ENCODE peak calls at places on chromosomes 11 and 22, in five cellular contexts. M, E, U, J and V are unnamed samples. For H3K36me3, the result is how much of the 10 kb centered on the place peaks cover.

GRCh38 chr11:9594267-9595046 is 21.0 kb downstream of the WEE1 start:
- DNase-seq in U (no peak), J (peak), E (no peak), M (no peak), V (no peak)

GRCh38 chr22:35231585-35232084 is 25.7 kb upstream of the HMGXB4 start:
- DNase-seq in U (peak), E (no peak), M (peak), J (peak), V (peak)

GRCh38 chr11:77473001-77473800 is 693 bp downstream of the PAK1 start:
- DNase-seq in J (no peak), M (peak), U (peak), E (peak), V (peak)

GRCh38 chr11:126155402-126156187 is 55.9 kb downstream of the RPUSD4 start:
- DNase-seq in J (no peak), E (no peak), U (no peak), M (no peak), V (no peak)

GRCh38 chr11:73152861-73153483 is 10.9 kb upstream of the FCHSD2 start:
- DNase-seq in J (no peak), U (peak), E (no peak), M (no peak), V (no peak)

GRCh38 chr11:71120346-71120963 is 131.9 kb downstream of the SHANK2 start:
- DNase-seq in E (no peak), M (no peak), J (no peak), U (no peak), V (peak)

GRCh38 chr22:36546092-36546804 is 17.3 kb upstream of the EIF3D start:
- DNase-seq in U (no peak), J (peak), M (no peak), E (peak), V (peak)

GRCh38 chr22:35023692-35024363 is 42.1 kb upstream of the ISX start:
- DNase-seq in J (no peak), E (peak), U (peak), M (peak), V (peak)

GRCh38 chr11:70435765-70436500 is 37.6 kb downstream of the CTTN start:
- DNase-seq in E (no peak), U (no peak), M (no peak), J (no peak), V (no peak)

GRCh38 chr11:6201486-6201885 is 2.5 kb downstream of the OR52W1 start:
- DNase-seq in M (no peak), E (no peak), J (peak), U (no peak), V (no peak)

GRCh38 chr11:13776134-13776815 is 107.8 kb downstream of the FAR1 start:
- DNase-seq in J (no peak), U (peak), E (no peak), M (peak), V (no peak)

GRCh38 chr11:118953265-118953664 is 2.8 kb upstream of the UPK2 start:
- DNase-seq in E (no peak), M (no peak), J (peak), U (no peak), V (no peak)

GRCh38 chr11:115736146-115736545 is 231.9 kb upstream of the CADM1 start:
- DNase-seq in J (no peak), E (no peak), U (no peak), M (no peak), V (no peak)

GRCh38 chr22:45155050-45155840 is 8.5 kb upstream of the NUP50 start:
- DNase-seq in J (peak), E (no peak), M (no peak), U (no peak), V (no peak)

GRCh38 chr11:63869686-63870085 is 30.8 kb downstream of the MARK2 start:
- DNase-seq in J (no peak), M (peak), U (peak), E (no peak), V (no peak)

GRCh38 chr11:115959098-115959497 is 454.9 kb upstream of the CADM1 start:
- DNase-seq in E (no peak), U (no peak), J (no peak), M (no peak), V (no peak)

GRCh38 chr11:64186205-64187165 is 514 bp downstream of the STIP1 start:
- DNase-seq in M (no peak), U (peak), J (peak), E (no peak), V (no peak)

GRCh38 chr11:108766596-108767173 is 101.8 kb downstream of the DDX10 start:
- DNase-seq in J (no peak), E (no peak), U (no peak), M (no peak), V (no peak)

GRCh38 chr22:24965822-24966626 is 13.5 kb downstream of the KIAA1671 start:
- DNase-seq in M (no peak), U (no peak), J (no peak), E (peak), V (peak)

GRCh38 chr11:67442504-67443398 is 525 bp downstream of the CORO1B start:
- DNase-seq in U (no peak), M (no peak), E (no peak), J (no peak), V (no peak)

GRCh38 chr11:57871231-57871630 is 109.6 kb downstream of the CTNND1 start:
- DNase-seq in M (no peak), U (no peak), E (no peak), J (no peak), V (no peak)

GRCh38 chr22:42964994-42965699 is 49.8 kb downstream of the PACSIN2 start:
- DNase-seq in M (no peak), J (peak), E (no peak), U (no peak), V (no peak)

GRCh38 chr11:92342034-92342433 is 117.4 kb downstream of the FAT3 start:
- DNase-seq in E (no peak), J (no peak), U (no peak), M (no peak), V (no peak)

GRCh38 chr11:72579816-72580647 is 94.2 kb downstream of the PDE2A start:
- DNase-seq in U (no peak), E (peak), J (no peak), M (no peak), V (no peak)

GRCh38 chr11:31437742-31438435 is 68.2 kb downstream of the DNAJC24 start:
- DNase-seq in M (no peak), J (peak), E (no peak), U (no peak), V (no peak)

GRCh38 chr22:26918236-26918635 is 260.8 kb downstream of the MIAT start:
- DNase-seq in E (no peak), J (no peak), M (no peak), U (no peak), V (no peak)

GRCh38 chr22:41603873-41604332 is 14.3 kb upstream of the PMM1 start:
- DNase-seq in M (peak), E (no peak), J (no peak), U (no peak), V (no peak)

GRCh38 chr11:121459413-121460041 is 6.8 kb upstream of the SORL1-AS1 start:
- DNase-seq in E (no peak), M (peak), J (no peak), U (peak), V (no peak)

GRCh38 chr11:80593981-80594380 is 1153.2 kb upstream of the TENM4 start:
- DNase-seq in E (no peak), U (no peak), J (peak), M (no peak), V (peak)

GRCh38 chr22:19598054-19598855 is 74.0 kb upstream of the CLDN5 start:
- DNase-seq in E (no peak), U (no peak), M (no peak), J (no peak), V (no peak)

GRCh38 chr11:26651916-26652315 is 69.9 kb downstream of the SLC5A12 start:
- DNase-seq in J (no peak), U (no peak), E (no peak), M (no peak), V (no peak)

GRCh38 chr11:125148011-125148410 is 16.5 kb upstream of the PKNOX2 start:
- DNase-seq in M (no peak), J (no peak), E (no peak), U (no peak), V (no peak)

GRCh38 chr22:37457093-37457893 is 28.9 kb downstream of the MFNG start:
- DNase-seq in M (peak), J (peak), U (peak), E (peak), V (peak)

GRCh38 chr11:33635161-33635560 is 65.5 kb downstream of the C11orf91 start:
- DNase-seq in M (no peak), J (peak), E (peak), U (no peak), V (no peak)

GRCh38 chr22:27867958-27868737 is 50.9 kb downstream of the PITPNB start:
- DNase-seq in E (no peak), M (no peak), J (no peak), U (no peak), V (no peak)

GRCh38 chr11:108170191-108170590 is 48.8 kb downstream of the ACAT1 start:
- DNase-seq in M (no peak), U (no peak), J (no peak), E (no peak), V (no peak)

GRCh38 chr22:49959782-49960158 is 802 bp upstream of the PIM3 start:
- DNase-seq in J (no peak), U (no peak), E (peak), M (no peak), V (peak)

GRCh38 chr11:65646921-65647701 is 9.2 kb downstream of the SIPA1 start:
- DNase-seq in M (no peak), E (peak), J (no peak), U (no peak), V (no peak)
- H3K4me3 ChIP-seq in M (no peak), E (peak), J (no peak), U (no peak), V (no peak)

GRCh38 chr22:38735465-38736256 is 20.1 kb downstream of the SUN2 start:
- DNase-seq in J (no peak), U (no peak), M (no peak), E (peak), V (no peak)

GRCh38 chr22:38737302-38738060 is 18.3 kb downstream of the SUN2 start:
- DNase-seq in U (no peak), J (peak), M (no peak), E (peak), V (no peak)

GRCh38 chr22:38735126-38735464 is 20.7 kb downstream of the SUN2 start:
- DNase-seq in U (no peak), M (no peak), E (peak), J (no peak), V (no peak)

GRCh38 chr22:38734203-38735100 is 21.3 kb downstream of the SUN2 start:
- DNase-seq in U (no peak), E (peak), M (no peak), J (no peak), V (no peak)

DNA sequence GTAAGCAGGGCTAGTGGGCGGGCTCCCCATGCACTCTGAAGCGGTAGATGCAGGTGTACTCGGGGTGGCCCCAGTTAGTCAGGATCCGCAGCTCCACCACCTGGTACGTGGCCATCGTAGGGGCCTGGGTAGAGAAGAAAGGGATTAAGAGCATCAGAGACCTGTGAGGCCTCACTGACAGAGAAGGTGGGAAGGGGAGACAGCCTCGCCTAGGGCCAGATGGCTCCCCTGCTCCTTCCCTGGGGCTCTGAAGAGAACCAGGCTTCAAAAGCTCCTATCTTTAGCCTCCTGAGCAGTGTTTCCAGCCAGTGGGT is 19.6 kb downstream of the SUN2 start:
- DNase-seq in U (no peak), M (no peak), E (no peak), J (no peak), V (no peak)
- H3K36me3 ChIP-seq in U (half or more), M (half or more), E (half or more), J (half or more), V (half or more)

GRCh38 chr22:22342697-22343602 is 98.4 kb downstream of the VPREB1 start:
- DNase-seq in M (peak), E (no peak), J (no peak), U (peak), V (peak)
- H3K4me3 ChIP-seq in M (no peak), E (no peak), J (no peak), U (no peak), V (no peak)

GRCh38 chr11:47659273-47659672 is 16.9 kb upstream of the MTCH2 start:
- DNase-seq in J (peak), E (no peak), U (no peak), M (no peak), V (no peak)
- H3K36me3 ChIP-seq in J (under half), E (under half), U (under half), M (under half), V (under half)

GRCh38 chr11:130816516-130816915 is 99.8 kb downstream of the SNX19 start:
- DNase-seq in E (no peak), U (no peak), M (no peak), J (no peak), V (no peak)
- H3K4me3 ChIP-seq in E (no peak), U (no peak), M (no peak), J (no peak), V (no peak)

GRCh38 chr22:20807315-20807752 is 33.4 kb downstream of the SERPIND1 start:
- DNase-seq in J (peak), U (no peak), E (no peak), M (no peak), V (peak)
- H3K36me3 ChIP-seq in J (under half), U (under half), E (half or more), M (half or more), V (half or more)

GRCh38 chr11:1082346-1082727 is 7.7 kb downstream of the MUC2 start:
- DNase-seq in U (no peak), J (no peak), M (no peak), E (peak), V (no peak)

GRCh38 chr11:1082728-1083620 is 8.3 kb downstream of the MUC2 start:
- DNase-seq in J (no peak), E (peak), U (no peak), M (no peak), V (no peak)

GRCh38 chr11:1085440-1086170 is 10.9 kb downstream of the MUC2 start:
- DNase-seq in U (no peak), J (no peak), M (no peak), E (peak), V (no peak)

GRCh38 chr11:1084561-1085439 is 10.1 kb downstream of the MUC2 start:
- DNase-seq in E (peak), J (no peak), U (no peak), M (no peak), V (no peak)

GRCh38 chr11:1083621-1084551 is 9.2 kb downstream of the MUC2 start:
- DNase-seq in M (no peak), E (peak), J (no peak), U (no peak), V (no peak)
- H3K4me3 ChIP-seq in M (no peak), E (no peak), J (no peak), U (no peak), V (no peak)

GRCh38 chr11:12509371-12509770 is 132.0 kb downstream of the PARVA start:
- DNase-seq in M (no peak), U (no peak), E (no peak), J (no peak), V (no peak)
- H3K36me3 ChIP-seq in M (under half), U (under half), E (under half), J (under half), V (under half)